ENCODE peak calls at places on chromosome 22, in eight cellular contexts. One of them, this sample, is unnamed.

GRCh38 chr22:27003301-27003700 is 345.9 kb downstream of the MIAT start:
- DNase-seq in DND-41: no peak
- DNase-seq in astrocyte of the spinal cord: no peak
- DNase-seq in BJ: no peak
- DNase-seq in Calu3: no peak
- DNase-seq in AG10803: no peak
- DNase-seq in CD8-positive, alpha-beta T cell: no peak
- DNase-seq in GM23338: no peak
- DNase-seq in this sample: no peak

GRCh38 chr22:17772249-17772962 is 1.9 kb downstream of the BID start:
- DNase-seq in BJ: no peak
- DNase-seq in astrocyte of the spinal cord: no peak
- DNase-seq in GM23338: no peak
- DNase-seq in AG10803: no peak
- DNase-seq in CD8-positive, alpha-beta T cell: no peak
- DNase-seq in DND-41: no peak
- DNase-seq in Calu3: peak; percentile 61
- DNase-seq in this sample: no peak

GRCh38 chr22:17802822-17803221 is 28.6 kb upstream of the BID start:
- DNase-seq in GM23338: no peak
- DNase-seq in BJ: no peak
- DNase-seq in AG10803: no peak
- DNase-seq in astrocyte of the spinal cord: no peak
- DNase-seq in CD8-positive, alpha-beta T cell: no peak
- DNase-seq in DND-41: no peak
- DNase-seq in Calu3: no peak
- DNase-seq in this sample: no peak

GRCh38 chr22:35900483-35901168 is 128.0 kb downstream of the RBFOX2 start:
- DNase-seq in DND-41: no peak
- DNase-seq in BJ: no peak
- DNase-seq in CD8-positive, alpha-beta T cell: no peak
- DNase-seq in Calu3: no peak
- DNase-seq in astrocyte of the spinal cord: peak; percentile 57
- DNase-seq in AG10803: peak; percentile 55
- DNase-seq in GM23338: peak; percentile 37
- DNase-seq in this sample: no peak

GRCh38 chr22:49827307-49827852 is 293 bp downstream of the BRD1 start:
- DNase-seq in CD8-positive, alpha-beta T cell: no peak
- DNase-seq in BJ: no peak
- DNase-seq in DND-41: no peak
- DNase-seq in astrocyte of the spinal cord: no peak
- DNase-seq in AG10803: peak; percentile 27
- DNase-seq in Calu3: peak; percentile 40
- DNase-seq in GM23338: no peak
- DNase-seq in this sample: peak; percentile 59

GRCh38 chr22:32695451-32695891 is 106.0 kb upstream of the TIMP3 start:
- DNase-seq in AG10803: peak; percentile 82
- DNase-seq in BJ: peak; percentile 71
- DNase-seq in Calu3: peak; percentile 33
- DNase-seq in GM23338: no peak
- DNase-seq in astrocyte of the spinal cord: peak; percentile 69
- DNase-seq in CD8-positive, alpha-beta T cell: no peak
- DNase-seq in DND-41: no peak
- DNase-seq in this sample: no peak

GRCh38 chr22:47795477-47796127 is 1033.2 kb downstream of the TBC1D22A start:
- DNase-seq in astrocyte of the spinal cord: no peak
- DNase-seq in GM23338: no peak
- DNase-seq in BJ: no peak
- DNase-seq in Calu3: no peak
- DNase-seq in AG10803: no peak
- DNase-seq in DND-41: no peak
- DNase-seq in CD8-positive, alpha-beta T cell: no peak
- DNase-seq in this sample: no peak

GRCh38 chr22:23777776-23778575 is 5.3 kb downstream of the MMP11 start:
- DNase-seq in CD8-positive, alpha-beta T cell: no peak
- DNase-seq in astrocyte of the spinal cord: no peak
- DNase-seq in GM23338: no peak
- DNase-seq in AG10803: no peak
- DNase-seq in Calu3: no peak
- DNase-seq in BJ: no peak
- DNase-seq in DND-41: no peak
- DNase-seq in this sample: no peak

GRCh38 chr22:35349704-35350538 is 31.0 kb upstream of the HMOX1 start:
- DNase-seq in astrocyte of the spinal cord: peak; percentile 47
- DNase-seq in DND-41: peak; percentile 48
- DNase-seq in Calu3: no peak
- DNase-seq in AG10803: peak; percentile 43
- DNase-seq in CD8-positive, alpha-beta T cell: no peak
- DNase-seq in GM23338: no peak
- DNase-seq in BJ: no peak
- DNase-seq in this sample: no peak

GRCh38 chr22:49786976-49787843 is 40.5 kb downstream of the BRD1 start:
- DNase-seq in DND-41: no peak
- DNase-seq in astrocyte of the spinal cord: no peak
- DNase-seq in CD8-positive, alpha-beta T cell: no peak
- DNase-seq in BJ: no peak
- DNase-seq in GM23338: no peak
- DNase-seq in Calu3: no peak
- DNase-seq in AG10803: no peak
- DNase-seq in this sample: no peak

GRCh38 chr22:46036558-46037408 is 59.8 kb upstream of the WNT7B start:
- DNase-seq in DND-41: peak; percentile 48
- DNase-seq in GM23338: peak; percentile 74
- DNase-seq in Calu3: peak; percentile 52
- DNase-seq in astrocyte of the spinal cord: no peak
- DNase-seq in BJ: no peak
- DNase-seq in CD8-positive, alpha-beta T cell: no peak
- DNase-seq in AG10803: no peak
- DNase-seq in this sample: no peak
- TF ChIP-seq CTCF in DND-41: peak; percentile 37
- TF ChIP-seq CTCF in GM23338: peak; percentile 49
- TF ChIP-seq CTCF in Calu3: peak; percentile 56
- TF ChIP-seq CTCF in astrocyte of the spinal cord: peak; percentile 37
- TF ChIP-seq CTCF in BJ: peak; percentile 26
- TF ChIP-seq CTCF in CD8-positive, alpha-beta T cell: peak; percentile 66
- TF ChIP-seq CTCF in AG10803: peak; percentile 17
- TF ChIP-seq CTCF in this sample: peak; percentile 9

GRCh38 chr22:41560095-41560487 is 719 bp upstream of the CSDC2 start:
- DNase-seq in Calu3: no peak
- DNase-seq in CD8-positive, alpha-beta T cell: no peak
- DNase-seq in astrocyte of the spinal cord: no peak
- DNase-seq in BJ: no peak
- DNase-seq in AG10803: no peak
- DNase-seq in DND-41: no peak
- DNase-seq in GM23338: no peak
- DNase-seq in this sample: no peak
- TF ChIP-seq CTCF in Calu3: no peak
- TF ChIP-seq CTCF in CD8-positive, alpha-beta T cell: no peak
- TF ChIP-seq CTCF in astrocyte of the spinal cord: no peak
- TF ChIP-seq CTCF in BJ: no peak
- TF ChIP-seq CTCF in AG10803: no peak
- TF ChIP-seq CTCF in DND-41: no peak
- TF ChIP-seq CTCF in GM23338: no peak
- TF ChIP-seq CTCF in this sample: no peak

DNA sequence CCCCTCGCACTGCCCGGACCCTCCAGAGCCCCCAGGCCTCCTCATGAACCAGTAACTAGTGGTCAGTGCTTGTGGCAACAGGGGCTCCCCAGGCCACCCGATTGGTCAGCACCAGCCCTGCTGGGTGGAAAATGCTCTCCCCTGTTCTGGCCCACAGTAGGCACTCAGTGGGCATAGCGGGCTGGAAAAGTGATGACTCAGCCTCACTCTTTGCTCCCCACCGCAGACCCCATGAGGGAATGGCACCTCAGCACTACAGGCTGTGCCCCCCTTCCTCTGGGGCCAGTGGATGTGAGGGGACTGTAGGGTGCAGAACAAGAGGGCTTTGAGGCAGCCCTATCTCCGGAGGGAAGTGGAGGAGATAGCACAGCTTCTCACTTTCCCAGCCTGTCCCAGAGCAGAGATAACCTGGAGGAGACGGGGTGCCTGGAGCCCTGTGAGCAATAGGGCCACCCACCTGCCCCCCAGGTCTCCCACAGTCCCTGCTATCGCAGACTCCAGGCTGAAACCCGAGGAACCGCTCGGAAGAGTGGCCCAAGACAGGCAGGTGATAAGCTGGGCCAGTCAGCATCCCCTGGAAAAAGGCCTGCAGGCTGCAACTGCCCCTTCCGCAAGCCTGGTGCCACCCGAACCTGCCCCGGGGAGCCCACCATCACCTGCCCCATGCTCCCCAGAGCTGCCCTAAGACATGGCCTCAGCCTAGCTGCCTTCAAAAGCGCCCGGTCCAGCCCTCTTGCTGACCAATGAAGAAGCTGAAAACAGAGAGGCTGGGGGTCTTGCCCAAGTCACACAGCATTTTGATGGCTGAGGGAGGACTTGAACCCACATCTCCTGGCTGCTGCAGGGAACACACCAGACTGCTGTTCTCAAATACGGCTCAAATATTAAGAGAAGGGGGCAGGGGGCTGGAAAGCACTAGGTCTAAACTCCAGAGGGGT is 29.4 kb upstream of the PDGFB start:
- DNase-seq in GM23338: no peak
- DNase-seq in CD8-positive, alpha-beta T cell: no peak
- DNase-seq in AG10803: no peak
- DNase-seq in DND-41: no peak
- DNase-seq in BJ: no peak
- DNase-seq in astrocyte of the spinal cord: no peak
- DNase-seq in Calu3: no peak
- DNase-seq in this sample: no peak
- TF ChIP-seq CTCF in GM23338: no peak
- TF ChIP-seq CTCF in CD8-positive, alpha-beta T cell: no peak
- TF ChIP-seq CTCF in AG10803: no peak
- TF ChIP-seq CTCF in DND-41: no peak
- TF ChIP-seq CTCF in BJ: no peak
- TF ChIP-seq CTCF in astrocyte of the spinal cord: no peak
- TF ChIP-seq CTCF in Calu3: no peak
- TF ChIP-seq CTCF in this sample: no peak

DNA sequence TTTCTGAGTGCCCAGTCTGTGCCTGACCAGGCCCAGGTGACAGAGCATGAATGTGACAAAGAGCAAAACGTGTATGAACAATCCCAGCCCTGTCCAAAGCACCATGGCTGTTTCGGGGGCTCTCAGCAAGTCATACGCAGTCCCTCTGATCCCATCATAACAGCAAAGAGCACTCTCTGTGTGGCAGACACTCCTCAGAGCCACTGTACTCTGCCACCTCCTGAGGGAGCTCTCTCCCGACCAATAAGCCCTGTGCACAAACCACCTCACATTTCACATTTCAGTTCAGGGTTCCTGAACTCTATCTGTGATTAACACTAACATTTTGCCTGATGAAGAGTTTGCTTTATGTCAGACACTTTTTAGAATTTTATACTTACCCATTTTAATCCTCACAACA is 6.6 kb downstream of the DGCR2 start:
- DNase-seq in BJ: no peak
- DNase-seq in GM23338: no peak
- DNase-seq in CD8-positive, alpha-beta T cell: no peak
- DNase-seq in astrocyte of the spinal cord: no peak
- DNase-seq in Calu3: no peak
- DNase-seq in DND-41: no peak
- DNase-seq in AG10803: no peak
- DNase-seq in this sample: peak; percentile 32
- TF ChIP-seq CTCF in BJ: peak; percentile 32
- TF ChIP-seq CTCF in GM23338: peak; percentile 41
- TF ChIP-seq CTCF in CD8-positive, alpha-beta T cell: no peak
- TF ChIP-seq CTCF in astrocyte of the spinal cord: peak; percentile 49
- TF ChIP-seq CTCF in Calu3: no peak
- TF ChIP-seq CTCF in DND-41: peak; percentile 53
- TF ChIP-seq CTCF in AG10803: no peak
- TF ChIP-seq CTCF in this sample: peak; percentile 58

GRCh38 chr22:30432520-30432919 is 7.0 kb downstream of the MTFP1 start:
- DNase-seq in GM23338: no peak
- DNase-seq in AG10803: no peak
- DNase-seq in BJ: no peak
- DNase-seq in Calu3: no peak
- DNase-seq in DND-41: no peak
- DNase-seq in CD8-positive, alpha-beta T cell: no peak
- DNase-seq in astrocyte of the spinal cord: no peak
- DNase-seq in this sample: no peak

GRCh38 chr22:30429887-30430286 is 4.3 kb downstream of the MTFP1 start:
- DNase-seq in GM23338: peak; percentile 53
- DNase-seq in DND-41: no peak
- DNase-seq in AG10803: no peak
- DNase-seq in CD8-positive, alpha-beta T cell: no peak
- DNase-seq in astrocyte of the spinal cord: no peak
- DNase-seq in BJ: no peak
- DNase-seq in Calu3: no peak
- DNase-seq in this sample: no peak

GRCh38 chr22:30432096-30432495 is 6.5 kb downstream of the MTFP1 start:
- DNase-seq in GM23338: no peak
- DNase-seq in DND-41: no peak
- DNase-seq in CD8-positive, alpha-beta T cell: no peak
- DNase-seq in astrocyte of the spinal cord: no peak
- DNase-seq in AG10803: no peak
- DNase-seq in Calu3: no peak
- DNase-seq in BJ: no peak
- DNase-seq in this sample: no peak

GRCh38 chr22:30433227-30433626 is 7.7 kb downstream of the MTFP1 start:
- DNase-seq in astrocyte of the spinal cord: no peak
- DNase-seq in DND-41: no peak
- DNase-seq in CD8-positive, alpha-beta T cell: no peak
- DNase-seq in Calu3: no peak
- DNase-seq in GM23338: no peak
- DNase-seq in AG10803: no peak
- DNase-seq in BJ: no peak
- DNase-seq in this sample: no peak

DNA sequence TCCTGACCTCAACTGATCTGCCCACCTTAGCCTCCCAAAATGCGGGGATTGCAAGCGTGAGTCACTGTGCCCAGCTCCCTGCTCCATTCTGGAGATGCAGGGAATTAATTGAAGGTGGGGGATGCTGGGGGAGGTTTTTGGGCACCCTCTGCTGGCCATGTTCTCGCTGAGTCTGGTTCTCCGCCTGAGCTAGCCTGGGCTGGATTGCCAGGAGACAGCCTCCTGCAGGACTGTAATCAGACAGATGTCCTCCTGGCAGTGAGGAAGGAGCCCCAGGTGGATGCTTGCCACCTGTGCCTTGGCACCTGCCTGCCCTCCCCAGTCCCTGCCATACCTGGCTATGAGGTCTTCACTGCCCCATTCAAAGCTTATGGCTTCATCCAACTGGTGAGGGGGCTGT is 5.4 kb downstream of the MTFP1 start:
- DNase-seq in BJ: no peak
- DNase-seq in astrocyte of the spinal cord: no peak
- DNase-seq in CD8-positive, alpha-beta T cell: no peak
- DNase-seq in GM23338: peak; percentile 41
- DNase-seq in Calu3: no peak
- DNase-seq in AG10803: no peak
- DNase-seq in DND-41: no peak
- DNase-seq in this sample: no peak
- TF ChIP-seq CTCF in BJ: no peak
- TF ChIP-seq CTCF in astrocyte of the spinal cord: peak; percentile 7
- TF ChIP-seq CTCF in CD8-positive, alpha-beta T cell: no peak
- TF ChIP-seq CTCF in GM23338: peak; percentile 57
- TF ChIP-seq CTCF in Calu3: no peak
- TF ChIP-seq CTCF in AG10803: no peak
- TF ChIP-seq CTCF in DND-41: no peak
- TF ChIP-seq CTCF in this sample: peak; percentile 5

GRCh38 chr22:31442768-31443489 is 43.5 kb downstream of the DRG1 start:
- DNase-seq in AG10803: no peak
- DNase-seq in GM23338: peak; percentile 35
- DNase-seq in CD8-positive, alpha-beta T cell: no peak
- DNase-seq in Calu3: no peak
- DNase-seq in DND-41: no peak
- DNase-seq in BJ: no peak
- DNase-seq in astrocyte of the spinal cord: no peak
- DNase-seq in this sample: no peak
- TF ChIP-seq CTCF in AG10803: no peak
- TF ChIP-seq CTCF in GM23338: no peak
- TF ChIP-seq CTCF in CD8-positive, alpha-beta T cell: no peak
- TF ChIP-seq CTCF in Calu3: no peak
- TF ChIP-seq CTCF in DND-41: no peak
- TF ChIP-seq CTCF in BJ: no peak
- TF ChIP-seq CTCF in astrocyte of the spinal cord: no peak
- TF ChIP-seq CTCF in this sample: no peak

GRCh38 chr22:31243339-31244043 is 31.4 kb downstream of the LIMK2 start:
- DNase-seq in Calu3: peak; percentile 56
- DNase-seq in AG10803: peak; percentile 49
- DNase-seq in astrocyte of the spinal cord: peak; percentile 52
- DNase-seq in BJ: no peak
- DNase-seq in DND-41: no peak
- DNase-seq in CD8-positive, alpha-beta T cell: no peak
- DNase-seq in GM23338: no peak
- DNase-seq in this sample: no peak
- TF ChIP-seq CTCF in Calu3: no peak
- TF ChIP-seq CTCF in AG10803: no peak
- TF ChIP-seq CTCF in astrocyte of the spinal cord: no peak
- TF ChIP-seq CTCF in BJ: no peak
- TF ChIP-seq CTCF in DND-41: no peak
- TF ChIP-seq CTCF in CD8-positive, alpha-beta T cell: no peak
- TF ChIP-seq CTCF in GM23338: no peak
- TF ChIP-seq CTCF in this sample: no peak